ENCODE peak calls at places on chromosomes 12 and 14, in six cellular contexts. T, P, K, A, O and M are unnamed samples.

GRCh38 chr12:119673634-119674033 is 5.7 kb downstream of the PRKAB1 start:
- DNase-seq in T (no peak), P (no peak), K (no peak), A (no peak), O (no peak), M (no peak)

GRCh38 chr12:124390442-124391116 is 95.7 kb downstream of the RFLNA start:
- DNase-seq in T (peak), P (no peak), K (no peak), A (peak), O (peak), M (peak)

GRCh38 chr12:122062832-122063690 is 15.5 kb upstream of the MLXIP start:
- DNase-seq in T (peak), P (no peak), K (no peak), A (no peak), O (peak), M (peak)

GRCh38 chr12:54463034-54463433 is 10.4 kb downstream of the GTSF1 start:
- DNase-seq in T (peak), P (no peak), K (no peak), A (no peak), O (peak), M (peak)

GRCh38 chr12:115149685-115150378 is 465.9 kb upstream of the TBX3 start:
- DNase-seq in T (peak), P (peak), K (no peak), A (no peak), O (peak), M (peak)

GRCh38 chr12:27733052-27733656 is 22.5 kb downstream of the MRPS35 start:
- DNase-seq in T (peak), P (peak), K (peak), A (no peak), O (peak), M (peak)

GRCh38 chr12:120628919-120629318 is 11.5 kb upstream of the CABP1 start:
- DNase-seq in T (no peak), P (no peak), K (peak), A (peak), O (no peak), M (no peak)

GRCh38 chr12:79006306-79006705 is 141.7 kb downstream of the SYT1 start:
- DNase-seq in T (peak), P (no peak), K (no peak), A (no peak), O (peak), M (no peak)

GRCh38 chr14:75559451-75560187 is 18.8 kb upstream of the FLVCR2 start:
- DNase-seq in T (peak), P (no peak), K (no peak), A (no peak), O (peak), M (peak)

GRCh38 chr12:95074766-95075165 is 1.3 kb upstream of the NR2C1 start:
- DNase-seq in T (no peak), P (no peak), K (no peak), A (no peak), O (peak), M (no peak)

GRCh38 chr12:49346659-49347306 is at the start of gene DNAJC22:
- DNase-seq in T (no peak), P (no peak), K (peak), A (no peak), O (no peak), M (no peak)

GRCh38 chr14:73743431-73743931 is 29.3 kb upstream of the PNMA1 start:
- DNase-seq in T (no peak), P (no peak), K (no peak), A (no peak), O (no peak), M (no peak)

GRCh38 chr14:64303471-64303917 is 9.3 kb upstream of the ESR2 start:
- DNase-seq in T (peak), P (no peak), K (peak), A (no peak), O (peak), M (peak)

GRCh38 chr12:104695453-104696148 is 238.9 kb downstream of the CHST11 start:
- DNase-seq in T (peak), P (peak), K (no peak), A (peak), O (peak), M (peak)

GRCh38 chr14:104282332-104283196 is 144.2 kb downstream of the KIF26A start:
- DNase-seq in T (no peak), P (no peak), K (peak), A (peak), O (no peak), M (no peak)

GRCh38 chr12:50786498-50787231 is 22.8 kb downstream of the ATF1 start:
- DNase-seq in T (peak), P (peak), K (peak), A (no peak), O (peak), M (peak)

GRCh38 chr12:93376436-93377251 is 1.1 kb upstream of the NUDT4 start:
- DNase-seq in T (peak), P (no peak), K (no peak), A (no peak), O (peak), M (peak)

GRCh38 chr14:100066984-100067383 is 1.8 kb downstream of the EVL start:
- DNase-seq in T (no peak), P (no peak), K (no peak), A (no peak), O (no peak), M (no peak)

GRCh38 chr12:24366514-24366913 is 417.0 kb upstream of the SOX5 start:
- DNase-seq in T (no peak), P (no peak), K (no peak), A (no peak), O (no peak), M (no peak)